ENCODE peak calls at places on chromosomes 5 and 9, in nine cellular contexts. One of them, this sample, is unnamed.

GRCh38 chr5:108430931-108431608 is 49.2 kb upstream of the FBXL17 start:
- DNase-seq in GM10248: no peak
- DNase-seq in CD4-positive, alpha-beta memory T cell: no peak
- DNase-seq in NCI-H1105: no peak
- DNase-seq in activated CD4-positive, alpha-beta memory T cell treated with anti-CD3 and anti-CD28 coated beads, Interleukin-2, amount 10 ng/mL, durations not matched to agents 7 days and 5 days: no peak
- DNase-seq in NCI-H446: no peak
- DNase-seq in stimulated activated CD4-positive, alpha-beta T cell treated with anti-CD3 and anti-CD28 coated beads, TNF-alpha, amount 100 ng/mL, for 4 hours: no peak
- DNase-seq in activated CD4-positive, alpha-beta T cell treated with anti-CD3 and anti-CD28 coated beads, Interleukin-2, amount 50 U/mL, for 48 hours: no peak
- DNase-seq in left cardiac atrium: no peak
- DNase-seq in this sample: no peak

GRCh38 chr5:95417971-95418370 is 26.8 kb downstream of the FAM81B start:
- DNase-seq in GM10248: no peak
- DNase-seq in CD4-positive, alpha-beta memory T cell: no peak
- DNase-seq in NCI-H1105: no peak
- DNase-seq in activated CD4-positive, alpha-beta memory T cell treated with anti-CD3 and anti-CD28 coated beads, Interleukin-2, amount 10 ng/mL, durations not matched to agents 7 days and 5 days: no peak
- DNase-seq in NCI-H446: no peak
- DNase-seq in stimulated activated CD4-positive, alpha-beta T cell treated with anti-CD3 and anti-CD28 coated beads, TNF-alpha, amount 100 ng/mL, for 4 hours: no peak
- DNase-seq in activated CD4-positive, alpha-beta T cell treated with anti-CD3 and anti-CD28 coated beads, Interleukin-2, amount 50 U/mL, for 48 hours: no peak
- DNase-seq in left cardiac atrium: no peak
- DNase-seq in this sample: no peak

GRCh38 chr5:117590944-117591343 is 1016.3 kb upstream of the SEMA6A start:
- DNase-seq in GM10248: peak; percentile 10
- DNase-seq in CD4-positive, alpha-beta memory T cell: no peak
- DNase-seq in NCI-H1105: no peak
- DNase-seq in activated CD4-positive, alpha-beta memory T cell treated with anti-CD3 and anti-CD28 coated beads, Interleukin-2, amount 10 ng/mL, durations not matched to agents 7 days and 5 days: no peak
- DNase-seq in NCI-H446: no peak
- DNase-seq in stimulated activated CD4-positive, alpha-beta T cell treated with anti-CD3 and anti-CD28 coated beads, TNF-alpha, amount 100 ng/mL, for 4 hours: no peak
- DNase-seq in activated CD4-positive, alpha-beta T cell treated with anti-CD3 and anti-CD28 coated beads, Interleukin-2, amount 50 U/mL, for 48 hours: no peak
- DNase-seq in left cardiac atrium: no peak
- DNase-seq in this sample: no peak

GRCh38 chr5:68817696-68818695 is 275.8 kb upstream of the SLC30A5 start:
- DNase-seq in GM10248: no peak
- DNase-seq in CD4-positive, alpha-beta memory T cell: no peak
- DNase-seq in NCI-H1105: no peak
- DNase-seq in activated CD4-positive, alpha-beta memory T cell treated with anti-CD3 and anti-CD28 coated beads, Interleukin-2, amount 10 ng/mL, durations not matched to agents 7 days and 5 days: no peak
- DNase-seq in NCI-H446: peak; percentile 9
- DNase-seq in stimulated activated CD4-positive, alpha-beta T cell treated with anti-CD3 and anti-CD28 coated beads, TNF-alpha, amount 100 ng/mL, for 4 hours: no peak
- DNase-seq in activated CD4-positive, alpha-beta T cell treated with anti-CD3 and anti-CD28 coated beads, Interleukin-2, amount 50 U/mL, for 48 hours: no peak
- DNase-seq in left cardiac atrium: no peak
- DNase-seq in this sample: no peak

GRCh38 chr5:59317023-59317771 is 576.3 kb downstream of the PDE4D start:
- DNase-seq in GM10248: no peak
- DNase-seq in CD4-positive, alpha-beta memory T cell: no peak
- DNase-seq in NCI-H1105: no peak
- DNase-seq in activated CD4-positive, alpha-beta memory T cell treated with anti-CD3 and anti-CD28 coated beads, Interleukin-2, amount 10 ng/mL, durations not matched to agents 7 days and 5 days: no peak
- DNase-seq in NCI-H446: peak; percentile 7
- DNase-seq in stimulated activated CD4-positive, alpha-beta T cell treated with anti-CD3 and anti-CD28 coated beads, TNF-alpha, amount 100 ng/mL, for 4 hours: no peak
- DNase-seq in activated CD4-positive, alpha-beta T cell treated with anti-CD3 and anti-CD28 coated beads, Interleukin-2, amount 50 U/mL, for 48 hours: no peak
- DNase-seq in left cardiac atrium: no peak
- DNase-seq in this sample: no peak

GRCh38 chr5:67957374-67957773 is 258.2 kb upstream of the PIK3R1 start:
- DNase-seq in GM10248: no peak
- DNase-seq in CD4-positive, alpha-beta memory T cell: no peak
- DNase-seq in NCI-H1105: no peak
- DNase-seq in activated CD4-positive, alpha-beta memory T cell treated with anti-CD3 and anti-CD28 coated beads, Interleukin-2, amount 10 ng/mL, durations not matched to agents 7 days and 5 days: no peak
- DNase-seq in NCI-H446: no peak
- DNase-seq in stimulated activated CD4-positive, alpha-beta T cell treated with anti-CD3 and anti-CD28 coated beads, TNF-alpha, amount 100 ng/mL, for 4 hours: no peak
- DNase-seq in activated CD4-positive, alpha-beta T cell treated with anti-CD3 and anti-CD28 coated beads, Interleukin-2, amount 50 U/mL, for 48 hours: no peak
- DNase-seq in left cardiac atrium: no peak
- DNase-seq in this sample: no peak

GRCh38 chr9:98240475-98240874 is 15.0 kb downstream of the TBC1D2 start:
- DNase-seq in GM10248: no peak
- DNase-seq in CD4-positive, alpha-beta memory T cell: no peak
- DNase-seq in NCI-H1105: no peak
- DNase-seq in activated CD4-positive, alpha-beta memory T cell treated with anti-CD3 and anti-CD28 coated beads, Interleukin-2, amount 10 ng/mL, durations not matched to agents 7 days and 5 days: no peak
- DNase-seq in NCI-H446: no peak
- DNase-seq in stimulated activated CD4-positive, alpha-beta T cell treated with anti-CD3 and anti-CD28 coated beads, TNF-alpha, amount 100 ng/mL, for 4 hours: no peak
- DNase-seq in activated CD4-positive, alpha-beta T cell treated with anti-CD3 and anti-CD28 coated beads, Interleukin-2, amount 50 U/mL, for 48 hours: no peak
- DNase-seq in left cardiac atrium: no peak
- DNase-seq in this sample: no peak

GRCh38 chr5:171415115-171415730 is 4.2 kb upstream of the FGF18 start:
- DNase-seq in GM10248: no peak
- DNase-seq in CD4-positive, alpha-beta memory T cell: no peak
- DNase-seq in NCI-H1105: no peak
- DNase-seq in activated CD4-positive, alpha-beta memory T cell treated with anti-CD3 and anti-CD28 coated beads, Interleukin-2, amount 10 ng/mL, durations not matched to agents 7 days and 5 days: no peak
- DNase-seq in NCI-H446: no peak
- DNase-seq in stimulated activated CD4-positive, alpha-beta T cell treated with anti-CD3 and anti-CD28 coated beads, TNF-alpha, amount 100 ng/mL, for 4 hours: no peak
- DNase-seq in activated CD4-positive, alpha-beta T cell treated with anti-CD3 and anti-CD28 coated beads, Interleukin-2, amount 50 U/mL, for 48 hours: no peak
- DNase-seq in left cardiac atrium: no peak
- DNase-seq in this sample: no peak

GRCh38 chr9:93667006-93667405 is 90.6 kb downstream of the PHF2 start:
- DNase-seq in GM10248: no peak
- DNase-seq in CD4-positive, alpha-beta memory T cell: no peak
- DNase-seq in NCI-H1105: no peak
- DNase-seq in activated CD4-positive, alpha-beta memory T cell treated with anti-CD3 and anti-CD28 coated beads, Interleukin-2, amount 10 ng/mL, durations not matched to agents 7 days and 5 days: no peak
- DNase-seq in NCI-H446: no peak
- DNase-seq in stimulated activated CD4-positive, alpha-beta T cell treated with anti-CD3 and anti-CD28 coated beads, TNF-alpha, amount 100 ng/mL, for 4 hours: no peak
- DNase-seq in activated CD4-positive, alpha-beta T cell treated with anti-CD3 and anti-CD28 coated beads, Interleukin-2, amount 50 U/mL, for 48 hours: no peak
- DNase-seq in left cardiac atrium: no peak
- DNase-seq in this sample: peak; percentile 22

GRCh38 chr5:27708579-27708978 is 670.2 kb upstream of the CDH9 start:
- DNase-seq in GM10248: no peak
- DNase-seq in CD4-positive, alpha-beta memory T cell: no peak
- DNase-seq in NCI-H1105: no peak
- DNase-seq in activated CD4-positive, alpha-beta memory T cell treated with anti-CD3 and anti-CD28 coated beads, Interleukin-2, amount 10 ng/mL, durations not matched to agents 7 days and 5 days: no peak
- DNase-seq in NCI-H446: no peak
- DNase-seq in stimulated activated CD4-positive, alpha-beta T cell treated with anti-CD3 and anti-CD28 coated beads, TNF-alpha, amount 100 ng/mL, for 4 hours: no peak
- DNase-seq in activated CD4-positive, alpha-beta T cell treated with anti-CD3 and anti-CD28 coated beads, Interleukin-2, amount 50 U/mL, for 48 hours: no peak
- DNase-seq in left cardiac atrium: no peak
- DNase-seq in this sample: no peak

GRCh38 chr5:154141686-154142300 is 48.7 kb upstream of the GALNT10 start:
- DNase-seq in GM10248: no peak
- DNase-seq in CD4-positive, alpha-beta memory T cell: no peak
- DNase-seq in NCI-H1105: no peak
- DNase-seq in activated CD4-positive, alpha-beta memory T cell treated with anti-CD3 and anti-CD28 coated beads, Interleukin-2, amount 10 ng/mL, durations not matched to agents 7 days and 5 days: no peak
- DNase-seq in NCI-H446: no peak
- DNase-seq in stimulated activated CD4-positive, alpha-beta T cell treated with anti-CD3 and anti-CD28 coated beads, TNF-alpha, amount 100 ng/mL, for 4 hours: no peak
- DNase-seq in activated CD4-positive, alpha-beta T cell treated with anti-CD3 and anti-CD28 coated beads, Interleukin-2, amount 50 U/mL, for 48 hours: no peak
- DNase-seq in left cardiac atrium: no peak
- DNase-seq in this sample: no peak

GRCh38 chr9:13358128-13358527 is 78.6 kb upstream of the MPDZ start:
- DNase-seq in GM10248: no peak
- DNase-seq in CD4-positive, alpha-beta memory T cell: no peak
- DNase-seq in NCI-H1105: no peak
- DNase-seq in activated CD4-positive, alpha-beta memory T cell treated with anti-CD3 and anti-CD28 coated beads, Interleukin-2, amount 10 ng/mL, durations not matched to agents 7 days and 5 days: no peak
- DNase-seq in NCI-H446: peak; percentile 100
- DNase-seq in stimulated activated CD4-positive, alpha-beta T cell treated with anti-CD3 and anti-CD28 coated beads, TNF-alpha, amount 100 ng/mL, for 4 hours: no peak
- DNase-seq in activated CD4-positive, alpha-beta T cell treated with anti-CD3 and anti-CD28 coated beads, Interleukin-2, amount 50 U/mL, for 48 hours: no peak
- DNase-seq in left cardiac atrium: no peak
- DNase-seq in this sample: no peak

GRCh38 chr9:123864291-123864690 is 65.6 kb downstream of the DENND1A start:
- DNase-seq in GM10248: no peak
- DNase-seq in CD4-positive, alpha-beta memory T cell: no peak
- DNase-seq in NCI-H1105: no peak
- DNase-seq in activated CD4-positive, alpha-beta memory T cell treated with anti-CD3 and anti-CD28 coated beads, Interleukin-2, amount 10 ng/mL, durations not matched to agents 7 days and 5 days: no peak
- DNase-seq in NCI-H446: no peak
- DNase-seq in stimulated activated CD4-positive, alpha-beta T cell treated with anti-CD3 and anti-CD28 coated beads, TNF-alpha, amount 100 ng/mL, for 4 hours: no peak
- DNase-seq in activated CD4-positive, alpha-beta T cell treated with anti-CD3 and anti-CD28 coated beads, Interleukin-2, amount 50 U/mL, for 48 hours: no peak
- DNase-seq in left cardiac atrium: no peak
- DNase-seq in this sample: no peak

GRCh38 chr5:126443374-126443851 is 20.2 kb downstream of the GRAMD2B start:
- DNase-seq in GM10248: peak; percentile 58
- DNase-seq in CD4-positive, alpha-beta memory T cell: no peak
- DNase-seq in NCI-H1105: no peak
- DNase-seq in activated CD4-positive, alpha-beta memory T cell treated with anti-CD3 and anti-CD28 coated beads, Interleukin-2, amount 10 ng/mL, durations not matched to agents 7 days and 5 days: no peak
- DNase-seq in NCI-H446: no peak
- DNase-seq in stimulated activated CD4-positive, alpha-beta T cell treated with anti-CD3 and anti-CD28 coated beads, TNF-alpha, amount 100 ng/mL, for 4 hours: no peak
- DNase-seq in activated CD4-positive, alpha-beta T cell treated with anti-CD3 and anti-CD28 coated beads, Interleukin-2, amount 50 U/mL, for 48 hours: no peak
- DNase-seq in left cardiac atrium: no peak
- DNase-seq in this sample: no peak

GRCh38 chr5:180328296-180329137 is 24.6 kb downstream of the GFPT2 start:
- DNase-seq in GM10248: peak; percentile 87
- DNase-seq in CD4-positive, alpha-beta memory T cell: peak; percentile 78
- DNase-seq in NCI-H1105: no peak
- DNase-seq in activated CD4-positive, alpha-beta memory T cell treated with anti-CD3 and anti-CD28 coated beads, Interleukin-2, amount 10 ng/mL, durations not matched to agents 7 days and 5 days: peak; percentile 84
- DNase-seq in NCI-H446: peak; percentile 50
- DNase-seq in stimulated activated CD4-positive, alpha-beta T cell treated with anti-CD3 and anti-CD28 coated beads, TNF-alpha, amount 100 ng/mL, for 4 hours: peak; percentile 69
- DNase-seq in activated CD4-positive, alpha-beta T cell treated with anti-CD3 and anti-CD28 coated beads, Interleukin-2, amount 50 U/mL, for 48 hours: peak; percentile 91
- DNase-seq in left cardiac atrium: peak; percentile 84
- DNase-seq in this sample: peak; percentile 81

GRCh38 chr9:95993342-95993741 is 117.9 kb downstream of the ERCC6L2 start:
- DNase-seq in GM10248: no peak
- DNase-seq in CD4-positive, alpha-beta memory T cell: no peak
- DNase-seq in NCI-H1105: no peak
- DNase-seq in activated CD4-positive, alpha-beta memory T cell treated with anti-CD3 and anti-CD28 coated beads, Interleukin-2, amount 10 ng/mL, durations not matched to agents 7 days and 5 days: no peak
- DNase-seq in NCI-H446: no peak
- DNase-seq in stimulated activated CD4-positive, alpha-beta T cell treated with anti-CD3 and anti-CD28 coated beads, TNF-alpha, amount 100 ng/mL, for 4 hours: no peak
- DNase-seq in activated CD4-positive, alpha-beta T cell treated with anti-CD3 and anti-CD28 coated beads, Interleukin-2, amount 50 U/mL, for 48 hours: peak; percentile 17
- DNase-seq in left cardiac atrium: no peak
- DNase-seq in this sample: no peak

GRCh38 chr5:99258819-99259218 is 330.0 kb upstream of the CHD1 start:
- DNase-seq in GM10248: no peak
- DNase-seq in CD4-positive, alpha-beta memory T cell: no peak
- DNase-seq in NCI-H1105: no peak
- DNase-seq in activated CD4-positive, alpha-beta memory T cell treated with anti-CD3 and anti-CD28 coated beads, Interleukin-2, amount 10 ng/mL, durations not matched to agents 7 days and 5 days: no peak
- DNase-seq in NCI-H446: no peak
- DNase-seq in stimulated activated CD4-positive, alpha-beta T cell treated with anti-CD3 and anti-CD28 coated beads, TNF-alpha, amount 100 ng/mL, for 4 hours: no peak
- DNase-seq in activated CD4-positive, alpha-beta T cell treated with anti-CD3 and anti-CD28 coated beads, Interleukin-2, amount 50 U/mL, for 48 hours: no peak
- DNase-seq in left cardiac atrium: no peak
- DNase-seq in this sample: no peak

GRCh38 chr9:107755267-107755666 is 265.7 kb upstream of the KLF4 start:
- DNase-seq in GM10248: no peak
- DNase-seq in CD4-positive, alpha-beta memory T cell: no peak
- DNase-seq in NCI-H1105: no peak
- DNase-seq in activated CD4-positive, alpha-beta memory T cell treated with anti-CD3 and anti-CD28 coated beads, Interleukin-2, amount 10 ng/mL, durations not matched to agents 7 days and 5 days: no peak
- DNase-seq in NCI-H446: no peak
- DNase-seq in stimulated activated CD4-positive, alpha-beta T cell treated with anti-CD3 and anti-CD28 coated beads, TNF-alpha, amount 100 ng/mL, for 4 hours: no peak
- DNase-seq in activated CD4-positive, alpha-beta T cell treated with anti-CD3 and anti-CD28 coated beads, Interleukin-2, amount 50 U/mL, for 48 hours: no peak
- DNase-seq in left cardiac atrium: no peak
- DNase-seq in this sample: no peak

GRCh38 chr5:124592891-124593290 is 153.5 kb downstream of the ZNF608 start:
- DNase-seq in GM10248: no peak
- DNase-seq in CD4-positive, alpha-beta memory T cell: no peak
- DNase-seq in NCI-H1105: no peak
- DNase-seq in activated CD4-positive, alpha-beta memory T cell treated with anti-CD3 and anti-CD28 coated beads, Interleukin-2, amount 10 ng/mL, durations not matched to agents 7 days and 5 days: no peak
- DNase-seq in NCI-H446: no peak
- DNase-seq in stimulated activated CD4-positive, alpha-beta T cell treated with anti-CD3 and anti-CD28 coated beads, TNF-alpha, amount 100 ng/mL, for 4 hours: no peak
- DNase-seq in activated CD4-positive, alpha-beta T cell treated with anti-CD3 and anti-CD28 coated beads, Interleukin-2, amount 50 U/mL, for 48 hours: no peak
- DNase-seq in left cardiac atrium: no peak
- DNase-seq in this sample: no peak

GRCh38 chr5:96114736-96115466 is 153.2 kb upstream of the ELL2 start:
- DNase-seq in GM10248: no peak
- DNase-seq in CD4-positive, alpha-beta memory T cell: no peak
- DNase-seq in NCI-H1105: no peak
- DNase-seq in activated CD4-positive, alpha-beta memory T cell treated with anti-CD3 and anti-CD28 coated beads, Interleukin-2, amount 10 ng/mL, durations not matched to agents 7 days and 5 days: no peak
- DNase-seq in NCI-H446: no peak
- DNase-seq in stimulated activated CD4-positive, alpha-beta T cell treated with anti-CD3 and anti-CD28 coated beads, TNF-alpha, amount 100 ng/mL, for 4 hours: no peak
- DNase-seq in activated CD4-positive, alpha-beta T cell treated with anti-CD3 and anti-CD28 coated beads, Interleukin-2, amount 50 U/mL, for 48 hours: no peak
- DNase-seq in left cardiac atrium: no peak
- DNase-seq in this sample: no peak

GRCh38 chr5:100667021-100667671 is 132.0 kb downstream of the FAM174A start:
- DNase-seq in GM10248: no peak
- DNase-seq in CD4-positive, alpha-beta memory T cell: peak; percentile 16
- DNase-seq in NCI-H1105: no peak
- DNase-seq in activated CD4-positive, alpha-beta memory T cell treated with anti-CD3 and anti-CD28 coated beads, Interleukin-2, amount 10 ng/mL, durations not matched to agents 7 days and 5 days: no peak
- DNase-seq in NCI-H446: no peak
- DNase-seq in stimulated activated CD4-positive, alpha-beta T cell treated with anti-CD3 and anti-CD28 coated beads, TNF-alpha, amount 100 ng/mL, for 4 hours: no peak
- DNase-seq in activated CD4-positive, alpha-beta T cell treated with anti-CD3 and anti-CD28 coated beads, Interleukin-2, amount 50 U/mL, for 48 hours: no peak
- DNase-seq in left cardiac atrium: no peak
- DNase-seq in this sample: no peak

GRCh38 chr5:141084487-141084989 is 9.9 kb upstream of the PCDHB2 start:
- DNase-seq in GM10248: no peak
- DNase-seq in CD4-positive, alpha-beta memory T cell: peak; percentile 47
- DNase-seq in NCI-H1105: no peak
- DNase-seq in activated CD4-positive, alpha-beta memory T cell treated with anti-CD3 and anti-CD28 coated beads, Interleukin-2, amount 10 ng/mL, durations not matched to agents 7 days and 5 days: peak; percentile 47
- DNase-seq in NCI-H446: peak; percentile 35
- DNase-seq in stimulated activated CD4-positive, alpha-beta T cell treated with anti-CD3 and anti-CD28 coated beads, TNF-alpha, amount 100 ng/mL, for 4 hours: no peak
- DNase-seq in activated CD4-positive, alpha-beta T cell treated with anti-CD3 and anti-CD28 coated beads, Interleukin-2, amount 50 U/mL, for 48 hours: peak; percentile 31
- DNase-seq in left cardiac atrium: peak; percentile 47
- DNase-seq in this sample: no peak

GRCh38 chr9:77546391-77546790 is 101.7 kb downstream of the GNA14 start:
- DNase-seq in GM10248: no peak
- DNase-seq in CD4-positive, alpha-beta memory T cell: no peak
- DNase-seq in NCI-H1105: no peak
- DNase-seq in activated CD4-positive, alpha-beta memory T cell treated with anti-CD3 and anti-CD28 coated beads, Interleukin-2, amount 10 ng/mL, durations not matched to agents 7 days and 5 days: no peak
- DNase-seq in NCI-H446: no peak
- DNase-seq in stimulated activated CD4-positive, alpha-beta T cell treated with anti-CD3 and anti-CD28 coated beads, TNF-alpha, amount 100 ng/mL, for 4 hours: no peak
- DNase-seq in activated CD4-positive, alpha-beta T cell treated with anti-CD3 and anti-CD28 coated beads, Interleukin-2, amount 50 U/mL, for 48 hours: no peak
- DNase-seq in left cardiac atrium: no peak
- DNase-seq in this sample: no peak

GRCh38 chr5:68898961-68899471 is 194.8 kb upstream of the SLC30A5 start:
- DNase-seq in GM10248: no peak
- DNase-seq in CD4-positive, alpha-beta memory T cell: no peak
- DNase-seq in NCI-H1105: peak; percentile 34
- DNase-seq in activated CD4-positive, alpha-beta memory T cell treated with anti-CD3 and anti-CD28 coated beads, Interleukin-2, amount 10 ng/mL, durations not matched to agents 7 days and 5 days: no peak
- DNase-seq in NCI-H446: peak; percentile 66
- DNase-seq in stimulated activated CD4-positive, alpha-beta T cell treated with anti-CD3 and anti-CD28 coated beads, TNF-alpha, amount 100 ng/mL, for 4 hours: no peak
- DNase-seq in activated CD4-positive, alpha-beta T cell treated with anti-CD3 and anti-CD28 coated beads, Interleukin-2, amount 50 U/mL, for 48 hours: no peak
- DNase-seq in left cardiac atrium: no peak
- DNase-seq in this sample: no peak

GRCh38 chr5:72402959-72403628 is 82.9 kb downstream of the PTCD2 start:
- DNase-seq in GM10248: no peak
- DNase-seq in CD4-positive, alpha-beta memory T cell: no peak
- DNase-seq in NCI-H1105: no peak
- DNase-seq in activated CD4-positive, alpha-beta memory T cell treated with anti-CD3 and anti-CD28 coated beads, Interleukin-2, amount 10 ng/mL, durations not matched to agents 7 days and 5 days: no peak
- DNase-seq in NCI-H446: no peak
- DNase-seq in stimulated activated CD4-positive, alpha-beta T cell treated with anti-CD3 and anti-CD28 coated beads, TNF-alpha, amount 100 ng/mL, for 4 hours: no peak
- DNase-seq in activated CD4-positive, alpha-beta T cell treated with anti-CD3 and anti-CD28 coated beads, Interleukin-2, amount 50 U/mL, for 48 hours: no peak
- DNase-seq in left cardiac atrium: peak; percentile 39
- DNase-seq in this sample: no peak

This sample was measured in Peyer's patch.